ENCODE peak calls at places on chromosomes 12 and 14, in eight cellular contexts. G is psoas muscle; F is heart left ventricle; Y is ELF-1; V is colonic mucosa; E is CD4-positive, alpha-beta memory T cell; B is IMR-90; I is KBM-7. O is an unnamed sample.

GRCh38 chr12:12064596-12064995 is 6.1 kb upstream of the BCL2L14 start:
- DNase-seq in E (no peak), B (no peak), G (no peak), I (no peak), V (no peak), F (no peak), Y (no peak), O (no peak)

GRCh38 chr12:94308612-94309011 is 151.1 kb downstream of the CEP83 start:
- DNase-seq in E (no peak), V (no peak), B (no peak), G (no peak), F (no peak), I (no peak), Y (no peak), O (no peak)

GRCh38 chr12:6285063-6285477 is 25.4 kb upstream of the PLEKHG6 start:
- DNase-seq in I (peak; percentile 79), Y (peak; percentile 85), B (peak; percentile 76), G (peak; percentile 69), E (peak; percentile 54), F (no peak), V (peak; percentile 74), O (peak; percentile 62)

GRCh38 chr12:21169878-21170472 is 39.0 kb downstream of the SLCO1B1 start:
- DNase-seq in Y (peak; percentile 90), B (peak; percentile 25), I (peak; percentile 78), F (no peak), E (peak; percentile 3), G (no peak), V (peak; percentile 50), O (no peak)

GRCh38 chr12:62260733-62261683 is 804 bp downstream of the USP15 start:
- DNase-seq in E (peak; percentile 71), G (no peak), B (peak; percentile 41), V (peak; percentile 53), Y (peak; percentile 39), F (peak; percentile 42), I (peak; percentile 100), O (peak; percentile 63)

GRCh38 chr12:132413931-132414588 is 75.9 kb upstream of the FBRSL1 start:
- DNase-seq in B (no peak), F (no peak), V (no peak), E (no peak), G (no peak), I (peak; percentile 36), Y (no peak), O (no peak)

GRCh38 chr12:3962661-3963483 is 89.7 kb upstream of the PARP11 start:
- DNase-seq in F (peak; percentile 32), I (peak; percentile 68), V (no peak), G (no peak), B (no peak), E (peak; percentile 85), Y (no peak), O (peak; percentile 53)

GRCh38 chr14:36091096-36091495 is 85.4 kb downstream of the PTCSC3 start:
- DNase-seq in G (no peak), I (no peak), V (no peak), F (no peak), E (no peak), B (peak; percentile 93), Y (peak; percentile 9), O (no peak)

GRCh38 chr14:47619397-47619796 is 56.0 kb downstream of the MDGA2 start:
- DNase-seq in I (no peak), Y (no peak), V (no peak), G (no peak), E (no peak), F (no peak), B (no peak), O (no peak)

GRCh38 chr12:92208613-92209121 is 63.0 kb upstream of the BTG1 start:
- DNase-seq in Y (no peak), F (no peak), G (no peak), V (peak; percentile 29), I (peak; percentile 76), B (peak; percentile 31), E (peak; percentile 61), O (no peak)

GRCh38 chr12:57272337-57273151 is 21.6 kb upstream of the STAC3 start:
- DNase-seq in Y (no peak), G (no peak), F (peak; percentile 49), V (no peak), B (peak; percentile 45), E (no peak), I (no peak), O (no peak)

GRCh38 chr12:109540526-109541411 is 32.5 kb downstream of the MMAB start:
- DNase-seq in V (no peak), I (no peak), G (no peak), B (no peak), E (no peak), Y (no peak), F (no peak), O (no peak)

GRCh38 chr12:76621582-76622024 is 62.0 kb upstream of the OSBPL8 start:
- DNase-seq in V (peak; percentile 83), G (peak; percentile 66), B (peak; percentile 72), I (peak; percentile 81), Y (peak; percentile 54), F (peak; percentile 59), E (peak; percentile 63), O (peak; percentile 54)

GRCh38 chr12:67355428-67356385 is 86.5 kb downstream of the CAND1 start:
- DNase-seq in Y (peak; percentile 68), E (peak; percentile 52), F (no peak), V (no peak), G (no peak), B (peak; percentile 69), I (peak; percentile 78), O (no peak)

GRCh38 chr12:3342051-3342450 is 149.0 kb upstream of the PRMT8 start:
- DNase-seq in Y (peak; percentile 75), V (peak; percentile 23), B (peak; percentile 4), G (no peak), E (no peak), F (peak; percentile 76), I (no peak), O (no peak)

GRCh38 chr12:116037941-116038837 is 239.3 kb downstream of the MED13L start:
- DNase-seq in I (no peak), V (no peak), G (no peak), B (peak; percentile 82), E (no peak), F (no peak), Y (no peak), O (no peak)

GRCh38 chr12:75585309-75585708 is 73.9 kb upstream of the KRR1 start:
- DNase-seq in B (peak; percentile 92), E (no peak), V (no peak), G (no peak), F (no peak), Y (no peak), I (no peak), O (no peak)

GRCh38 chr12:104049278-104050257 is at the start of gene GLT8D2:
- DNase-seq in F (peak; percentile 75), V (peak; percentile 24), I (peak; percentile 35), Y (peak; percentile 61), B (peak; percentile 86), E (no peak), G (peak; percentile 76), O (peak; percentile 56)

GRCh38 chr12:120515496-120515895 is 13.5 kb downstream of the COQ5 start:
- DNase-seq in Y (no peak), B (no peak), G (no peak), E (no peak), I (no peak), F (no peak), V (no peak), O (no peak)

GRCh38 chr12:120468271-120468845 is 1.2 kb downstream of the SRSF9 start:
- DNase-seq in Y (peak; percentile 74), E (no peak), I (peak; percentile 54), B (peak; percentile 57), G (peak; percentile 62), F (no peak), V (peak; percentile 31), O (peak; percentile 58)

GRCh38 chr12:131675126-131676080 is 35.5 kb upstream of the SFSWAP start:
- DNase-seq in Y (no peak), G (no peak), E (no peak), I (no peak), F (no peak), B (no peak), V (no peak), O (no peak)

GRCh38 chr14:100037351-100037750 is 27.9 kb upstream of the EVL start:
- DNase-seq in E (no peak), B (peak; percentile 71), V (no peak), Y (no peak), F (peak; percentile 40), G (no peak), I (no peak), O (no peak)

GRCh38 chr12:31234955-31235867 is 90.7 kb downstream of the SINHCAF start:
- DNase-seq in V (peak; percentile 24), B (peak; percentile 31), G (peak; percentile 56), E (no peak), I (peak; percentile 15), F (no peak), Y (peak; percentile 87), O (peak; percentile 44)

GRCh38 chr12:132342322-132342721 is 12.9 kb upstream of the GALNT9 start:
- DNase-seq in E (no peak), F (no peak), G (no peak), Y (peak; percentile 49), I (peak; percentile 83), V (no peak), B (no peak), O (no peak)

GRCh38 chr14:67694791-67695393 is 672 bp downstream of the RDH11 start:
- DNase-seq in I (peak; percentile 76), B (peak; percentile 95), Y (peak; percentile 93), G (peak; percentile 56), E (peak; percentile 53), V (peak; percentile 90), F (peak; percentile 38), O (peak; percentile 63)

GRCh38 chr12:49824886-49825285 is 3.3 kb downstream of the NCKAP5L start:
- DNase-seq in V (no peak), I (peak; percentile 80), Y (no peak), E (no peak), B (peak; percentile 83), F (no peak), G (no peak), O (no peak)

O was measured in lower lobe of right lung.